ENCODE peak calls at places on chromosomes 4 and X, in six cellular contexts. One of them, this sample, is unnamed.

GRCh38 chrX:2484721-2485459 is 15.9 kb downstream of the DHRSX start:
- DNase-seq in HCT116: no peak
- DNase-seq in SK-N-SH: no peak
- DNase-seq in NCI-H524 treated with DMSO at 0.1 percent for 48 hours: no peak
- DNase-seq in GM03348: peak
- DNase-seq in fibroblast of villous mesenchyme: peak
- DNase-seq in this sample: peak

GRCh38 chr4:41693629-41694028 is 54.9 kb downstream of the PHOX2B start:
- DNase-seq in fibroblast of villous mesenchyme: peak
- DNase-seq in GM03348: peak
- DNase-seq in NCI-H524 treated with DMSO at 0.1 percent for 48 hours: peak
- DNase-seq in SK-N-SH: peak
- DNase-seq in HCT116: no peak
- DNase-seq in this sample: peak

GRCh38 chrX:110985470-110985869 is 110.5 kb upstream of the PAK3 start:
- DNase-seq in NCI-H524 treated with DMSO at 0.1 percent for 48 hours: no peak
- DNase-seq in fibroblast of villous mesenchyme: no peak
- DNase-seq in GM03348: no peak
- DNase-seq in SK-N-SH: no peak
- DNase-seq in HCT116: no peak
- DNase-seq in this sample: no peak

GRCh38 chr4:1553365-1553764 is 130.7 kb downstream of the FAM53A start:
- DNase-seq in SK-N-SH: no peak
- DNase-seq in NCI-H524 treated with DMSO at 0.1 percent for 48 hours: no peak
- DNase-seq in fibroblast of villous mesenchyme: no peak
- DNase-seq in GM03348: no peak
- DNase-seq in HCT116: no peak
- DNase-seq in this sample: no peak

GRCh38 chr4:108560624-108561023 is 59.8 kb upstream of the RPL34 start:
- DNase-seq in fibroblast of villous mesenchyme: peak
- DNase-seq in GM03348: no peak
- DNase-seq in HCT116: no peak
- DNase-seq in SK-N-SH: no peak
- DNase-seq in NCI-H524 treated with DMSO at 0.1 percent for 48 hours: no peak
- DNase-seq in this sample: no peak

GRCh38 chr4:189773909-189774308 is 166.8 kb upstream of the FRG1 start:
- DNase-seq in SK-N-SH: no peak
- DNase-seq in NCI-H524 treated with DMSO at 0.1 percent for 48 hours: no peak
- DNase-seq in HCT116: no peak
- DNase-seq in GM03348: no peak
- DNase-seq in fibroblast of villous mesenchyme: no peak
- DNase-seq in this sample: peak

GRCh38 chr4:133156096-133156495 is 7.0 kb downstream of the PCDH10 start:
- DNase-seq in GM03348: no peak
- DNase-seq in SK-N-SH: no peak
- DNase-seq in fibroblast of villous mesenchyme: peak
- DNase-seq in HCT116: no peak
- DNase-seq in NCI-H524 treated with DMSO at 0.1 percent for 48 hours: no peak
- DNase-seq in this sample: peak

GRCh38 chr4:112348488-112349158 is 51.5 kb downstream of the ALPK1 start:
- DNase-seq in HCT116: peak
- DNase-seq in GM03348: peak
- DNase-seq in SK-N-SH: peak
- DNase-seq in fibroblast of villous mesenchyme: peak
- DNase-seq in NCI-H524 treated with DMSO at 0.1 percent for 48 hours: peak
- DNase-seq in this sample: peak

GRCh38 chr4:80049813-80050534 is 23.1 kb downstream of the ANTXR2 start:
- DNase-seq in SK-N-SH: no peak
- DNase-seq in GM03348: no peak
- DNase-seq in fibroblast of villous mesenchyme: no peak
- DNase-seq in NCI-H524 treated with DMSO at 0.1 percent for 48 hours: no peak
- DNase-seq in HCT116: no peak
- DNase-seq in this sample: no peak

GRCh38 chrX:91434351-91435168 is at the start of gene PABPC5:
- DNase-seq in HCT116: no peak
- DNase-seq in fibroblast of villous mesenchyme: peak
- DNase-seq in SK-N-SH: peak
- DNase-seq in NCI-H524 treated with DMSO at 0.1 percent for 48 hours: peak
- DNase-seq in GM03348: peak
- DNase-seq in this sample: peak

GRCh38 chr4:182448281-182449151 is 205.3 kb downstream of the TENM3 start:
- DNase-seq in GM03348: peak
- DNase-seq in SK-N-SH: peak
- DNase-seq in fibroblast of villous mesenchyme: peak
- DNase-seq in HCT116: peak
- DNase-seq in NCI-H524 treated with DMSO at 0.1 percent for 48 hours: peak
- DNase-seq in this sample: peak

GRCh38 chr4:147865926-147866325 is 134.0 kb downstream of the ARHGAP10 start:
- DNase-seq in NCI-H524 treated with DMSO at 0.1 percent for 48 hours: no peak
- DNase-seq in fibroblast of villous mesenchyme: peak
- DNase-seq in SK-N-SH: no peak
- DNase-seq in HCT116: no peak
- DNase-seq in GM03348: peak
- DNase-seq in this sample: peak